ENCODE peak calls at places on chromosomes 7 and 10, in nine cellular contexts. One of them, this sample, is unnamed.

GRCh38 chr10:89332718-89333281 is 5.0 kb downstream of the IFIT3 start:
- DNase-seq in PC-3: no peak
- DNase-seq in astrocyte of the cerebellum: no peak
- DNase-seq in cardiac muscle cell: no peak
- DNase-seq in lower lobe of right lung: no peak
- DNase-seq in PC-9: no peak
- DNase-seq in prostate gland: no peak
- DNase-seq in OCI-LY7: peak
- DNase-seq in tibial artery: no peak
- DNase-seq in this sample: no peak

GRCh38 chr7:159015081-159015893 is 129.4 kb downstream of the VIPR2 start:
- DNase-seq in PC-3: peak
- DNase-seq in astrocyte of the cerebellum: no peak
- DNase-seq in cardiac muscle cell: no peak
- DNase-seq in lower lobe of right lung: peak
- DNase-seq in PC-9: no peak
- DNase-seq in prostate gland: peak
- DNase-seq in OCI-LY7: no peak
- DNase-seq in tibial artery: peak
- DNase-seq in this sample: peak

GRCh38 chr7:100503350-100503735 is 19.6 kb downstream of the NYAP1 start:
- DNase-seq in PC-3: no peak
- DNase-seq in astrocyte of the cerebellum: peak
- DNase-seq in cardiac muscle cell: peak
- DNase-seq in lower lobe of right lung: no peak
- DNase-seq in PC-9: no peak
- DNase-seq in prostate gland: no peak
- DNase-seq in OCI-LY7: no peak
- DNase-seq in tibial artery: no peak
- DNase-seq in this sample: no peak

GRCh38 chr10:132351611-132352010 is 19.6 kb downstream of the LRRC27 start:
- DNase-seq in PC-3: no peak
- DNase-seq in astrocyte of the cerebellum: no peak
- DNase-seq in cardiac muscle cell: no peak
- DNase-seq in lower lobe of right lung: no peak
- DNase-seq in PC-9: no peak
- DNase-seq in prostate gland: no peak
- DNase-seq in OCI-LY7: peak
- DNase-seq in tibial artery: peak
- DNase-seq in this sample: no peak

GRCh38 chr7:111362660-111363059 is 199.6 kb downstream of the IMMP2L start:
- DNase-seq in PC-3: peak
- DNase-seq in astrocyte of the cerebellum: no peak
- DNase-seq in cardiac muscle cell: peak
- DNase-seq in lower lobe of right lung: no peak
- DNase-seq in PC-9: no peak
- DNase-seq in prostate gland: no peak
- DNase-seq in OCI-LY7: no peak
- DNase-seq in tibial artery: no peak
- DNase-seq in this sample: no peak

GRCh38 chr7:8226526-8226925 is 35.4 kb downstream of the ICA1 start:
- DNase-seq in PC-3: no peak
- DNase-seq in astrocyte of the cerebellum: no peak
- DNase-seq in cardiac muscle cell: no peak
- DNase-seq in lower lobe of right lung: no peak
- DNase-seq in PC-9: no peak
- DNase-seq in prostate gland: no peak
- DNase-seq in OCI-LY7: no peak
- DNase-seq in tibial artery: no peak
- DNase-seq in this sample: no peak

GRCh38 chr7:137747359-137748031 is 99.3 kb downstream of the DGKI start:
- DNase-seq in PC-3: no peak
- DNase-seq in astrocyte of the cerebellum: no peak
- DNase-seq in cardiac muscle cell: no peak
- DNase-seq in lower lobe of right lung: no peak
- DNase-seq in PC-9: no peak
- DNase-seq in prostate gland: no peak
- DNase-seq in OCI-LY7: no peak
- DNase-seq in tibial artery: no peak
- DNase-seq in this sample: no peak

GRCh38 chr10:122348512-122348911 is 26.0 kb upstream of the PLEKHA1 start:
- DNase-seq in PC-3: peak
- DNase-seq in astrocyte of the cerebellum: no peak
- DNase-seq in cardiac muscle cell: no peak
- DNase-seq in lower lobe of right lung: no peak
- DNase-seq in PC-9: no peak
- DNase-seq in prostate gland: no peak
- DNase-seq in OCI-LY7: peak
- DNase-seq in tibial artery: no peak
- DNase-seq in this sample: no peak

GRCh38 chr7:148442933-148443332 is 147.6 kb upstream of the C7orf33 start:
- DNase-seq in PC-3: no peak
- DNase-seq in astrocyte of the cerebellum: no peak
- DNase-seq in cardiac muscle cell: no peak
- DNase-seq in lower lobe of right lung: no peak
- DNase-seq in PC-9: no peak
- DNase-seq in prostate gland: no peak
- DNase-seq in OCI-LY7: no peak
- DNase-seq in tibial artery: no peak
- DNase-seq in this sample: no peak

GRCh38 chr7:151087247-151088018 is 1.2 kb downstream of the AGAP3 start:
- DNase-seq in PC-3: peak
- DNase-seq in astrocyte of the cerebellum: no peak
- DNase-seq in cardiac muscle cell: peak
- DNase-seq in lower lobe of right lung: peak
- DNase-seq in PC-9: peak
- DNase-seq in prostate gland: peak
- DNase-seq in OCI-LY7: no peak
- DNase-seq in tibial artery: peak
- DNase-seq in this sample: peak

GRCh38 chr7:2034291-2035201 is 198.2 kb downstream of the MAD1L1 start:
- DNase-seq in PC-3: no peak
- DNase-seq in astrocyte of the cerebellum: no peak
- DNase-seq in cardiac muscle cell: no peak
- DNase-seq in lower lobe of right lung: peak
- DNase-seq in PC-9: no peak
- DNase-seq in prostate gland: no peak
- DNase-seq in OCI-LY7: no peak
- DNase-seq in tibial artery: peak
- DNase-seq in this sample: no peak

GRCh38 chr10:79933961-79934360 is 14.9 kb downstream of the SFTPD start:
- DNase-seq in PC-3: peak
- DNase-seq in astrocyte of the cerebellum: no peak
- DNase-seq in cardiac muscle cell: peak
- DNase-seq in lower lobe of right lung: no peak
- DNase-seq in PC-9: no peak
- DNase-seq in prostate gland: no peak
- DNase-seq in OCI-LY7: no peak
- DNase-seq in tibial artery: no peak
- DNase-seq in this sample: no peak

GRCh38 chr7:159117366-159118219 is 27.1 kb downstream of the VIPR2 start:
- DNase-seq in PC-3: no peak
- DNase-seq in astrocyte of the cerebellum: no peak
- DNase-seq in cardiac muscle cell: no peak
- DNase-seq in lower lobe of right lung: no peak
- DNase-seq in PC-9: no peak
- DNase-seq in prostate gland: no peak
- DNase-seq in OCI-LY7: no peak
- DNase-seq in tibial artery: peak
- DNase-seq in this sample: peak

GRCh38 chr10:99906470-99906869 is 103.3 kb downstream of the DNMBP start:
- DNase-seq in PC-3: no peak
- DNase-seq in astrocyte of the cerebellum: peak
- DNase-seq in cardiac muscle cell: peak
- DNase-seq in lower lobe of right lung: no peak
- DNase-seq in PC-9: peak
- DNase-seq in prostate gland: no peak
- DNase-seq in OCI-LY7: no peak
- DNase-seq in tibial artery: no peak
- DNase-seq in this sample: peak

GRCh38 chr10:58952747-58953466 is 223.5 kb upstream of the PHYHIPL start:
- DNase-seq in PC-3: peak
- DNase-seq in astrocyte of the cerebellum: peak
- DNase-seq in cardiac muscle cell: peak
- DNase-seq in lower lobe of right lung: no peak
- DNase-seq in PC-9: peak
- DNase-seq in prostate gland: peak
- DNase-seq in OCI-LY7: peak
- DNase-seq in tibial artery: no peak
- DNase-seq in this sample: peak

GRCh38 chr7:114715907-114716306 is 206.0 kb upstream of the MDFIC start:
- DNase-seq in PC-3: peak
- DNase-seq in astrocyte of the cerebellum: no peak
- DNase-seq in cardiac muscle cell: peak
- DNase-seq in lower lobe of right lung: no peak
- DNase-seq in PC-9: no peak
- DNase-seq in prostate gland: no peak
- DNase-seq in OCI-LY7: no peak
- DNase-seq in tibial artery: no peak
- DNase-seq in this sample: no peak

GRCh38 chr7:101589976-101590662 is 39.0 kb downstream of the MYL10 start:
- DNase-seq in PC-3: no peak
- DNase-seq in astrocyte of the cerebellum: no peak
- DNase-seq in cardiac muscle cell: no peak
- DNase-seq in lower lobe of right lung: no peak
- DNase-seq in PC-9: no peak
- DNase-seq in prostate gland: no peak
- DNase-seq in OCI-LY7: no peak
- DNase-seq in tibial artery: no peak
- DNase-seq in this sample: no peak

GRCh38 chr7:140512317-140513000 is 33.2 kb upstream of the MKRN1 start:
- DNase-seq in PC-3: peak
- DNase-seq in astrocyte of the cerebellum: no peak
- DNase-seq in cardiac muscle cell: peak
- DNase-seq in lower lobe of right lung: peak
- DNase-seq in PC-9: peak
- DNase-seq in prostate gland: peak
- DNase-seq in OCI-LY7: no peak
- DNase-seq in tibial artery: no peak
- DNase-seq in this sample: no peak

GRCh38 chr7:100595188-100595587 is 7.0 kb upstream of the PCOLCE start:
- DNase-seq in PC-3: no peak
- DNase-seq in astrocyte of the cerebellum: no peak
- DNase-seq in cardiac muscle cell: no peak
- DNase-seq in lower lobe of right lung: no peak
- DNase-seq in PC-9: no peak
- DNase-seq in prostate gland: no peak
- DNase-seq in OCI-LY7: no peak
- DNase-seq in tibial artery: no peak
- DNase-seq in this sample: no peak

GRCh38 chr7:15686957-15687644 is 618 bp upstream of the MEOX2 start:
- DNase-seq in PC-3: no peak
- DNase-seq in astrocyte of the cerebellum: no peak
- DNase-seq in cardiac muscle cell: no peak
- DNase-seq in lower lobe of right lung: no peak
- DNase-seq in PC-9: no peak
- DNase-seq in prostate gland: no peak
- DNase-seq in OCI-LY7: no peak
- DNase-seq in tibial artery: no peak
- DNase-seq in this sample: peak

GRCh38 chr7:15684834-15685233 is 1.6 kb downstream of the MEOX2 start:
- DNase-seq in PC-3: no peak
- DNase-seq in astrocyte of the cerebellum: no peak
- DNase-seq in cardiac muscle cell: no peak
- DNase-seq in lower lobe of right lung: no peak
- DNase-seq in PC-9: no peak
- DNase-seq in prostate gland: no peak
- DNase-seq in OCI-LY7: no peak
- DNase-seq in tibial artery: peak
- DNase-seq in this sample: peak

GRCh38 chr7:15684036-15684815 is 2.3 kb downstream of the MEOX2 start:
- DNase-seq in PC-3: no peak
- DNase-seq in astrocyte of the cerebellum: no peak
- DNase-seq in cardiac muscle cell: no peak
- DNase-seq in lower lobe of right lung: no peak
- DNase-seq in PC-9: no peak
- DNase-seq in prostate gland: no peak
- DNase-seq in OCI-LY7: no peak
- DNase-seq in tibial artery: no peak
- DNase-seq in this sample: no peak

GRCh38 chr7:15686209-15686956 is at the start of gene MEOX2:
- DNase-seq in PC-3: no peak
- DNase-seq in astrocyte of the cerebellum: peak
- DNase-seq in cardiac muscle cell: peak
- DNase-seq in lower lobe of right lung: peak
- DNase-seq in PC-9: no peak
- DNase-seq in prostate gland: no peak
- DNase-seq in OCI-LY7: no peak
- DNase-seq in tibial artery: peak
- DNase-seq in this sample: peak

GRCh38 chr7:15685358-15686181 is 913 bp downstream of the MEOX2 start:
- DNase-seq in PC-3: no peak
- DNase-seq in astrocyte of the cerebellum: peak
- DNase-seq in cardiac muscle cell: peak
- DNase-seq in lower lobe of right lung: peak
- DNase-seq in PC-9: no peak
- DNase-seq in prostate gland: no peak
- DNase-seq in OCI-LY7: no peak
- DNase-seq in tibial artery: peak
- DNase-seq in this sample: peak
- H3K4me3 ChIP-seq in PC-3: no peak
- H3K4me3 ChIP-seq in astrocyte of the cerebellum: peak
- H3K4me3 ChIP-seq in cardiac muscle cell: peak
- H3K4me3 ChIP-seq in lower lobe of right lung: peak
- H3K4me3 ChIP-seq in PC-9: no peak
- H3K4me3 ChIP-seq in prostate gland: peak
- H3K4me3 ChIP-seq in OCI-LY7: no peak
- H3K4me3 ChIP-seq in tibial artery: peak
- H3K4me3 ChIP-seq in this sample: peak

GRCh38 chr7:32869716-32870115 is 21.8 kb downstream of the KBTBD2 start:
- DNase-seq in PC-3: no peak
- DNase-seq in astrocyte of the cerebellum: no peak
- DNase-seq in cardiac muscle cell: no peak
- DNase-seq in lower lobe of right lung: no peak
- DNase-seq in PC-9: no peak
- DNase-seq in prostate gland: no peak
- DNase-seq in OCI-LY7: no peak
- DNase-seq in tibial artery: no peak
- DNase-seq in this sample: no peak
- TF ChIP-seq CTCF in PC-3: no peak
- TF ChIP-seq CTCF in astrocyte of the cerebellum: no peak
- TF ChIP-seq CTCF in cardiac muscle cell: no peak
- TF ChIP-seq CTCF in lower lobe of right lung: no peak
- TF ChIP-seq CTCF in PC-9: no peak
- TF ChIP-seq CTCF in prostate gland: no peak
- TF ChIP-seq CTCF in OCI-LY7: no peak
- TF ChIP-seq CTCF in tibial artery: no peak
- TF ChIP-seq CTCF in this sample: no peak

GRCh38 chr10:102064503-102064867 is 664 bp upstream of the HPS6 start:
- DNase-seq in PC-3: no peak
- DNase-seq in astrocyte of the cerebellum: no peak
- DNase-seq in cardiac muscle cell: no peak
- DNase-seq in lower lobe of right lung: no peak
- DNase-seq in PC-9: no peak
- DNase-seq in prostate gland: no peak
- DNase-seq in OCI-LY7: no peak
- DNase-seq in tibial artery: no peak
- DNase-seq in this sample: no peak
- H3K4me3 ChIP-seq in PC-3: peak
- H3K4me3 ChIP-seq in astrocyte of the cerebellum: no peak
- H3K4me3 ChIP-seq in cardiac muscle cell: no peak
- H3K4me3 ChIP-seq in lower lobe of right lung: peak
- H3K4me3 ChIP-seq in PC-9: peak
- H3K4me3 ChIP-seq in prostate gland: no peak
- H3K4me3 ChIP-seq in OCI-LY7: peak
- H3K4me3 ChIP-seq in tibial artery: peak
- H3K4me3 ChIP-seq in this sample: peak

GRCh38 chr7:132656846-132657776 is 80.8 kb upstream of the PLXNA4 start:
- DNase-seq in PC-3: peak
- DNase-seq in astrocyte of the cerebellum: no peak
- DNase-seq in cardiac muscle cell: peak
- DNase-seq in lower lobe of right lung: no peak
- DNase-seq in PC-9: no peak
- DNase-seq in prostate gland: no peak
- DNase-seq in OCI-LY7: peak
- DNase-seq in tibial artery: no peak
- DNase-seq in this sample: no peak
- TF ChIP-seq CTCF in PC-3: peak
- TF ChIP-seq CTCF in astrocyte of the cerebellum: peak
- TF ChIP-seq CTCF in cardiac muscle cell: peak
- TF ChIP-seq CTCF in lower lobe of right lung: peak
- TF ChIP-seq CTCF in PC-9: peak
- TF ChIP-seq CTCF in prostate gland: no peak
- TF ChIP-seq CTCF in OCI-LY7: peak
- TF ChIP-seq CTCF in tibial artery: no peak
- TF ChIP-seq CTCF in this sample: no peak